ENCODE peak calls at places on chromosomes 11 and 22, in four cellular contexts. L, R, K and E are unnamed samples.

GRCh38 chr11:11095971-11096370 is 238.1 kb upstream of the ZBED5 start:
- DNase-seq in L (no peak), R (no peak), K (no peak), E (no peak)

GRCh38 chr11:6602096-6602940 is 1.1 kb downstream of the RRP8 start:
- DNase-seq in L (no peak), R (peak), K (no peak), E (no peak)

GRCh38 chr11:14339356-14339755 is 19.6 kb downstream of the RRAS2 start:
- DNase-seq in L (no peak), R (no peak), K (no peak), E (no peak)

GRCh38 chr22:25420925-25421904 is 143.3 kb upstream of the GRK3 start:
- DNase-seq in L (peak), R (no peak), K (no peak), E (peak)

GRCh38 chr11:80595011-80595410 is 1154.2 kb upstream of the TENM4 start:
- DNase-seq in L (no peak), R (no peak), K (no peak), E (no peak)

GRCh38 chr11:119091966-119092879 is 7.5 kb downstream of the HMBS start:
- DNase-seq in L (no peak), R (no peak), K (no peak), E (no peak)

GRCh38 chr11:71282581-71283351 is 30.4 kb upstream of the SHANK2 start:
- DNase-seq in L (no peak), R (no peak), K (no peak), E (no peak)

GRCh38 chr22:33002035-33002434 is 56.1 kb downstream of the SYN3 start:
- DNase-seq in L (no peak), R (no peak), K (no peak), E (no peak)

GRCh38 chr11:33449798-33450197 is 192.6 kb downstream of the HIPK3 start:
- DNase-seq in L (no peak), R (no peak), K (no peak), E (no peak)

GRCh38 chr11:28679795-28680194 is 571.6 kb downstream of the METTL15 start:
- DNase-seq in L (no peak), R (no peak), K (no peak), E (no peak)

GRCh38 chr11:11972148-11972547 is 36.3 kb downstream of the DKK3 start:
- DNase-seq in L (no peak), R (no peak), K (no peak), E (no peak)

GRCh38 chr11:66119348-66120133 is 49.5 kb downstream of the PACS1 start:
- DNase-seq in L (no peak), R (no peak), K (no peak), E (no peak)

GRCh38 chr22:20390394-20390907 is 3.5 kb upstream of the ZNF74 start:
- DNase-seq in L (no peak), R (no peak), K (no peak), E (no peak)

GRCh38 chr22:22884010-22884887 is 3.4 kb upstream of the IGLL5 start:
- DNase-seq in L (peak), R (no peak), K (peak), E (peak)

GRCh38 chr11:85948884-85949283 is 93.7 kb downstream of the CCDC83 start:
- DNase-seq in L (no peak), R (no peak), K (peak), E (no peak)

GRCh38 chr11:115745545-115746265 is 241.5 kb upstream of the CADM1 start:
- DNase-seq in L (no peak), R (no peak), K (no peak), E (peak)

GRCh38 chr11:65873280-65874156 is 918 bp upstream of the EFEMP2 start:
- DNase-seq in L (peak), R (peak), K (peak), E (peak)

GRCh38 chr11:33867996-33868645 is 23.8 kb downstream of the LMO2 start:
- DNase-seq in L (no peak), R (no peak), K (no peak), E (no peak)

GRCh38 chr22:41521166-41521565 is 23.1 kb downstream of the POLR3H start:
- DNase-seq in L (no peak), R (no peak), K (no peak), E (no peak)

GRCh38 chr11:88520391-88520790 is 182.9 kb upstream of the CTSC start:
- DNase-seq in L (no peak), R (no peak), K (no peak), E (no peak)

GRCh38 chr22:22720724-22721261 is 76.4 kb downstream of the GGTLC2 start:
- DNase-seq in L (no peak), R (no peak), K (peak), E (no peak)

GRCh38 chr11:105903113-105903512 is 118.9 kb downstream of the MSANTD4 start:
- DNase-seq in L (no peak), R (no peak), K (no peak), E (no peak)

GRCh38 chr11:17593466-17594245 is 46.6 kb downstream of the OTOG start:
- DNase-seq in L (peak), R (no peak), K (no peak), E (no peak)

GRCh38 chr22:39283312-39284141 is 35.9 kb downstream of the RPL3 start:
- DNase-seq in L (no peak), R (peak), K (no peak), E (no peak)

GRCh38 chr11:43905788-43906187 is 25.2 kb downstream of the ALKBH3 start:
- DNase-seq in L (no peak), R (peak), K (no peak), E (no peak)

GRCh38 chr11:110069158-110069737 is 23.9 kb upstream of the ZC3H12C start:
- DNase-seq in L (no peak), R (peak), K (peak), E (no peak)

GRCh38 chr11:65964906-65965305 is 3.4 kb downstream of the SART1 start:
- DNase-seq in L (no peak), R (no peak), K (no peak), E (no peak)

GRCh38 chr22:22916215-22916951 is 28.8 kb downstream of the IGLL5 start:
- DNase-seq in L (no peak), R (no peak), K (no peak), E (no peak)

GRCh38 chr11:96472085-96472484 is 82.3 kb downstream of the JRKL start:
- DNase-seq in L (no peak), R (no peak), K (peak), E (no peak)

DNA sequence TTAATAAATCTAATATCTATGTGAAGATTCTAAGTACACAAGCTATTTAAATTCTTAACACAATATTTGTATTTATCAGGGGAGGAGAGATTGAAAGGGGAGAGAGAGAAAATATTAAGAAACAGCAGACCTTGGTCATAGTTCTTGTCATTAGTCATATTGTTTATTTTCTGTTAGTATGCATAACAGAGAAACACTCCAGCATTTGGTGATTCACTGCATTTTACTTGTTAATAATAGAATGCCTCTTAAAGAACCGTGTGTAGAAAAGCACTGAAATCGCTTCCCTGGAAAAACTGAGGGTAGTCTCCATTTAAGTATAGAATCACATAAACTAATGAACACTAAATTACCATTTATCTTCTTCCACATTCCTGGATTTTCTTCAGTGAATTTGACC is 122.7 kb upstream of the TRPC6 start:
- DNase-seq in L (no peak), R (no peak), K (no peak), E (no peak)
- TF ChIP-seq CTCF in L (no peak), R (no peak), K (no peak), E (no peak)

GRCh38 chr11:69598147-69598546 is 42.8 kb upstream of the CCND1 start:
- DNase-seq in L (no peak), R (no peak), K (no peak), E (no peak)
- TF ChIP-seq CTCF in L (no peak), R (no peak), K (no peak), E (no peak)

DNA sequence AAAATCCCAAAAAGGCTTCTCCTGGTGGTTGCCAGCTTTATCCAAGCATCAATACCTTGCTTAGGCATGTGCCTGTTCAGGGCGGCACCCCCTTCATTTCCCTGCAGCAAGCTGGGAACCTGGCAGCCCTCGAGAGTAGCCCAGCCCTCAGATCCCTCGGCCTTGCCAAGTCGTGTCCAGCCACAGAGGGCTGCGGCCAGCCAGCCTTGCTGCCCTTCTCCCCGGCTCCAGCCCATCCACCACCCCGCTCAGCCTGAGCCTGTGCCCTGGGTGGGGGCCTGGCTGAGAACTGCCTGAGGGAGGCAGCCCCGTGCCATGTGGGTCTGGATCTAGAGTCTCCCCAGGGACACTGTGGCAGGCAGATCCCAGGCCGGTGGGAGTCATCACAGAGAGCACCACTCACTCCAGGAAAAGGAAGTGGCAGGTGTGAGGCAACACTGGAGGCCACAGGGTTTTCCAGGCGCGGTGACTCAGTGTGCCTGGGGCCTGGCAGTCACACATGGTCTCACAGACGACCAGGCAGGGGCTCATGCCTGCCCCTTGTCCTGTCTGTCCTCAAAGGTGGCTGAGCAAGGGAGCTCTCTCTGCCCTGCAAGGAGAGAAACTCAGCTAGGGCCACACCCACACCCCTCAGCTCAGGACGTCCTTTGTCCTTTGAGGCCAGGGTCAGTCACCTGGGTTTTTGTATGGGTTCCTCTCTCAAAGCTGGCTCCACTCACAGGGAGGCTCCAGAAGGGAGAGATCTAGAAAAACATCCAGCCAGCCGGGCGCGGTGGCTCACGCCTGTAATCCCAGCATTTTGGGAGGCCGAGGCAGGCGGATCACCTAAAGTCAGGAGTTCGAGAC is 12.2 kb upstream of the CDC42BPG start:
- DNase-seq in L (no peak), R (peak), K (peak), E (no peak)
- TF ChIP-seq CTCF in L (no peak), R (no peak), K (no peak), E (no peak)

GRCh38 chr22:31635638-31636306 is 26.2 kb downstream of the PISD start:
- DNase-seq in L (no peak), R (no peak), K (peak), E (no peak)

GRCh38 chr22:31637938-31638618 is 23.9 kb downstream of the PISD start:
- DNase-seq in L (no peak), R (no peak), K (peak), E (no peak)

GRCh38 chr22:31639640-31640039 is 22.4 kb downstream of the PISD start:
- DNase-seq in L (no peak), R (no peak), K (peak), E (no peak)

DNA sequence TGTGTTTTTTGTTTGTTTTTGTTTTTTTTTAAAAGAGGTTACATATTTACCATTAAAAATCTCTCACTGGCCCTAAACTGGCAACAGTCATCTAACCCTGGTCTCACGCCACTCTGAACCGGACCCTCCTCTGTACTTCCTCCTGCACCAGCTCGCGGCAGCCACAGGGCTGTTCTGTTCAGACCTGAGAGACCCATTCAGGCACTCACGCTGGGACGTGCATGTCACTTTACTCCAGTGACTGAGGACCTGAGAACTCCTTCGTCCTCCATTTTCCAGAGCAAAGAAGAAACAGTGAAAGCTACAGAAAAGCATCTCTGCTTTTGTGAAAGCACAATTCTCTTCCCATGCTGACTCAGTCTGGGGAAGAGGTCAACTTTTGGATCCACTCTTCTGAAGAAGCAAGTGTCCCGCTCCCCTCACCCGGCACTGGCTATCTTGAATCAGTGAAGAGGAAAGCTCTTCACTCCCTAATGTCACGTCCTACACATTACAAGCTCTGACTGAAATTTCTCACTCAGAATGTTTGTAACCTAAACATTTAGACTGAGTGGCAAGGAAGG is 24.6 kb downstream of the PISD start:
- DNase-seq in L (no peak), R (no peak), K (peak), E (no peak)
- TF ChIP-seq CTCF in L (no peak), R (no peak), K (peak), E (no peak)

GRCh38 chr22:21641795-21642583 is at the start of gene SDF2L1:
- DNase-seq in L (peak), R (peak), K (peak), E (peak)
- TF ChIP-seq CTCF in L (no peak), R (peak), K (no peak), E (peak)

DNA sequence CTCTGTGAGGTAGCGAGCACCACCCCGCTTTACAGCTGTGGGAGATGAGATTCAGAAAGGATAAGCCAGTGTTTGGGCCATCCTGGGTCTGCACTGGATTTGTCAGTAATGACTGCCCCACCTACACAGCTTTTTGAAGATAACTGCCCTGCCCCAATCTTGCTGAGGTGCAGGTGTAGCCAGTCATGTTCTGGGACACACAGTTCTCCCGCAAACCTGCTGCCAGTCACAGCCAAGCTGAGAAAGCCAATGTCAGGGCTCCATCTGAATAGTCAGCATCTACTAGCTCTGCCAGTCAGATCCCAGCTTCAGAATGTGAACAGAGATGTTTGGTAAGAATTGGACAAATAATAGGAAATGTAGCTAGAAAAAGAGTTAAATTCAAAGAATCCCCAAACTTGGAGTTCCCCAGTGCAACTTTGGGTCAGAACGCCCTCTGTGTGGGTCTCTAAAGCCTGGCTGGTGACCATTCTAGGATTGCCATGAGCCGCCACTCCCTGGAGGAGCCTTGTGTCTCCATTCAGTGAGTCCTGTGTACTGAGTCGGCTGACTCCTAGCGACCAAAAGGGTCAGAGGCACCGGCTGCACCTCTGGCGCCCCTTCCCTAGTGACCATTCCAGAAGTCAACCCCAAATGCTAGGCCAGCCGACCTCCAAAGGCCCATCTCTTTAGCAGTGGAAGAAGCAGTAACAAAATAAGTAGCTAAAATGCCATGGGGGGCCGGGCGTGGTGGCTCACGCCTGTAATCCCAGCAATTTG is 2.4 kb upstream of the MB start:
- DNase-seq in L (no peak), R (no peak), K (no peak), E (no peak)
- TF ChIP-seq CTCF in L (no peak), R (no peak), K (no peak), E (no peak)

GRCh38 chr11:22539851-22540376 is 85.7 kb downstream of the FANCF start:
- DNase-seq in L (no peak), R (no peak), K (no peak), E (no peak)
- TF ChIP-seq CTCF in L (no peak), R (no peak), K (peak), E (peak)

DNA sequence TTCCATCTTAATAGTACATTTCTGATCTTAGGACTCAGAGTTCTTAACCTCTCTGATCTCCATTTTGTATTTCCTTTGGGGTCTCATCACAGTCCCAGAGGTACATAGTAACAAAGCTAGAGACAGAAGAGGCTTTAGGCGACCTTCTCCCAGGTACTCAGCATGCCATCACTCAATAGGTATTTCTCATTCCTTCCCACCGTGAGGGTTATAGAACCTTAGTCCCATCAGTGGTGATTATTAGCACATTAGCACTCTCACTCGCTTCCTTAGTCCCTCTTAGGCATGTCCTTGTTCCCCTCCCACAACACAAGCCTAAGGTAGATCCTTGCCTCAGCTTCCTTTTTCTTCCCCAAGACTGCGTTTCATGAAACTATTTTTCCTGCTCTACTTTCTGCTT is 14.7 kb downstream of the SWAP70 start:
- DNase-seq in L (no peak), R (no peak), K (no peak), E (no peak)
- TF ChIP-seq CTCF in L (no peak), R (no peak), K (no peak), E (no peak)

DNA sequence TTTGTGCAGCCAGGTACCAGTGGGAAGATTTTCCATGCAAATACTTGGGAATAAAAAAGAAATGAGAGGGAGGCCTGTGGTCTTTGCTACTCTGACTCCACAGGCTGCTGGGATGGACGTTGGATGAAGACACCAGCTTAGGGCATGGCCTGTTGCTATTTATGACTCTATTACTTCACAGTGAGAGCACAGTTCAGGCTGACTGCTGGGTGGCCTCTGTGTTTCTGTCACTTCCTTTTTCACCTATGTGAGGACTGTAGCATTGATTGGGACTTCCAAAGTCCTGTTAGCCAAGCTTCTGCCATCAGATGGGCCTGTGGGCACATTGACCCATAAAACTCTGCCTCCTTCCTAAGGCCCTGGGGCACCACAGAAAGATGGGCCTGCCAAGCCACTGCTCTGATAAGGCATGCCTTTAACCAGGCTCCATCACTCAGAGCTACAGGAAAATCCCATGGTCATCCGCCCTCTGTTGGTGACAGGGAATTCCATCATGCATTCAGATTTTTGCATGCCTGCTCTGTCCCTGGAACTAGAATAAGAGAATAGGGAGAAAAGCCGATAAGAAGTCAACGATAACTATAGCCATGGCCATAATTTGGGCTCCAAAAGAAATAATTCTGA is 64.6 kb downstream of the KCNJ1 start:
- DNase-seq in L (peak), R (no peak), K (no peak), E (peak)
- TF ChIP-seq CTCF in L (peak), R (no peak), K (peak), E (peak)

GRCh38 chr11:87338046-87338639 is 300.4 kb downstream of the TMEM135 start:
- DNase-seq in L (no peak), R (no peak), K (no peak), E (no peak)
- TF ChIP-seq CTCF in L (no peak), R (no peak), K (no peak), E (no peak)